ENCODE peak calls at places on chromosomes 3 and 15, in nine cellular contexts. H is IMR-90, E is Peyer's patch, G is SJSA1, A is breast epithelium, I is esophagus squamous epithelium, B is lower lobe of right lung, K is neural progenitor cell, Z is uterus. N is an unnamed sample.
A peak's percentile ranks its signal among the peaks of the same experiment; 100 is the strongest.

GRCh38 chr15:56919708-56920637 is 1.5 kb downstream of the TCF12 start:
- DNase-seq in H (peak; percentile 35), E (no peak), G (no peak), A (no peak), I (no peak), B (peak; percentile 47), K (peak; percentile 67), Z (peak; percentile 31), N (peak; percentile 17)

GRCh38 chr3:100040446-100040845 is 73.9 kb downstream of the FILIP1L start:
- DNase-seq in H (peak; percentile 68), E (no peak), G (no peak), A (no peak), I (no peak), B (no peak), K (no peak), Z (peak; percentile 34), N (no peak)

GRCh38 chr15:100340721-100341661 is 784 bp downstream of the ADAMTS17 start:
- DNase-seq in H (no peak), E (peak; percentile 64), G (no peak), A (no peak), I (no peak), B (no peak), K (peak; percentile 52), Z (no peak), N (peak; percentile 54)

GRCh38 chr15:61051570-61052031 is 177.5 kb downstream of the RORA start:
- DNase-seq in H (peak; percentile 78), E (no peak), G (peak; percentile 51), A (peak; percentile 34), I (no peak), B (no peak), K (peak; percentile 62), Z (peak; percentile 33), N (no peak)

GRCh38 chr3:129690406-129690805 is 83.9 kb upstream of the PLXND1 start:
- DNase-seq in H (peak; percentile 79), E (no peak), G (no peak), A (no peak), I (no peak), B (no peak), K (peak; percentile 82), Z (peak; percentile 35), N (peak; percentile 63)

GRCh38 chr3:141407043-141407442 is 38.7 kb downstream of the ZBTB38 start:
- DNase-seq in H (peak; percentile 100), E (no peak), G (no peak), A (peak; percentile 65), I (no peak), B (no peak), K (no peak), Z (peak; percentile 94), N (no peak)

GRCh38 chr3:58164199-58164879 is 46.4 kb downstream of the DNASE1L3 start:
- DNase-seq in H (peak; percentile 81), E (peak; percentile 48), G (peak; percentile 93), A (no peak), I (no peak), B (peak; percentile 82), K (no peak), Z (no peak), N (no peak)

GRCh38 chr15:23472678-23473077 is 25.6 kb upstream of the GOLGA6L2 start:
- DNase-seq in H (no peak), E (no peak), G (no peak), A (no peak), I (no peak), B (no peak), K (no peak), Z (no peak), N (no peak)

GRCh38 chr15:33278816-33279612 is 31.8 kb upstream of the RYR3 start:
- DNase-seq in H (peak; percentile 84), E (no peak), G (peak; percentile 75), A (no peak), I (no peak), B (no peak), K (no peak), Z (no peak), N (no peak)

GRCh38 chr15:27422997-27423396 is 452.0 kb downstream of the GABRG3 start:
- DNase-seq in H (no peak), E (no peak), G (no peak), A (no peak), I (no peak), B (no peak), K (no peak), Z (no peak), N (no peak)

GRCh38 chr3:12135029-12135634 is 23.6 kb downstream of the TIMP4 start:
- DNase-seq in H (peak; percentile 64), E (peak; percentile 85), G (no peak), A (peak; percentile 57), I (no peak), B (peak; percentile 84), K (peak; percentile 79), Z (peak; percentile 66), N (peak; percentile 51)

GRCh38 chr3:101010316-101010715 is 17.1 kb upstream of the ABI3BP start:
- DNase-seq in H (peak; percentile 60), E (no peak), G (no peak), A (no peak), I (no peak), B (no peak), K (no peak), Z (no peak), N (no peak)

GRCh38 chr15:70722266-70723123 is 40.9 kb downstream of the UACA start:
- DNase-seq in H (peak; percentile 74), E (no peak), G (no peak), A (no peak), I (no peak), B (no peak), K (peak; percentile 48), Z (no peak), N (peak; percentile 25)

GRCh38 chr3:48236531-48236930 is 4.4 kb upstream of the ZNF589 start:
- DNase-seq in H (no peak), E (no peak), G (no peak), A (no peak), I (no peak), B (no peak), K (no peak), Z (no peak), N (no peak)

GRCh38 chr3:177519588-177519987 is 322.3 kb upstream of the TBL1XR1 start:
- DNase-seq in H (no peak), E (no peak), G (no peak), A (no peak), I (no peak), B (no peak), K (no peak), Z (no peak), N (no peak)

DNA sequence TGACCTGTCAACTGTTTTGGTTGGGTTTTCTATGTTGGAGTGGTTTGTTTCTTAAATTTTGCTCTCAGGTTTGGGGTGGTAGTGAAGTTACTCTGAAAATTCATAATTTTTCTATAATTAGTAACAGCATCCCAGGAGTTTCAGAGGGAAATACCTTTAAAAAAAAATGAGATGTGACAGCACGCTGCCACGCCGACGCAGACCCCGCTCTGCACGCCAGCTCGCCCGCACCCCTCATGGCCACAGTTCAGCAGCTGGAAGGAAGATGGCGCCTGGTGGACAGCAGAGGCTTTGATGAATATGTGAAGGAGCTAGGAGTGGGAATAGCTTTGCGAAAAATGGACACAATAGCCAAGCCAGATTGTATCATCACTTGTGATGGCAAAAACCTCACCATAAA is 34.6 kb downstream of the AKAP13 start:
- DNase-seq in H (no peak), E (no peak), G (no peak), A (no peak), I (no peak), B (no peak), K (no peak), Z (no peak), N (no peak)
- H3K27ac ChIP-seq in H (no peak overlapping the region), E (no peak overlapping the region), G (peak overlapping the region; percentile 49), A (no peak overlapping the region), I (peak overlapping the region; percentile 68), B (no peak overlapping the region), K (no peak overlapping the region), Z (no peak overlapping the region), N (no peak overlapping the region)

GRCh38 chr15:42811435-42811834 is 74.5 kb upstream of the CDAN1 start:
- DNase-seq in H (no peak), E (no peak), G (no peak), A (no peak), I (no peak), B (no peak), K (no peak), Z (no peak), N (no peak)

GRCh38 chr15:42805266-42805665 is 68.3 kb upstream of the CDAN1 start:
- DNase-seq in H (no peak), E (no peak), G (no peak), A (no peak), I (no peak), B (no peak), K (no peak), Z (no peak), N (no peak)

GRCh38 chr15:42804739-42805138 is 67.8 kb upstream of the CDAN1 start:
- DNase-seq in H (peak; percentile 17), E (no peak), G (no peak), A (no peak), I (no peak), B (no peak), K (no peak), Z (no peak), N (no peak)

GRCh38 chr15:42803436-42803835 is 66.5 kb upstream of the CDAN1 start:
- DNase-seq in H (no peak), E (no peak), G (no peak), A (no peak), I (no peak), B (no peak), K (no peak), Z (no peak), N (no peak)

DNA sequence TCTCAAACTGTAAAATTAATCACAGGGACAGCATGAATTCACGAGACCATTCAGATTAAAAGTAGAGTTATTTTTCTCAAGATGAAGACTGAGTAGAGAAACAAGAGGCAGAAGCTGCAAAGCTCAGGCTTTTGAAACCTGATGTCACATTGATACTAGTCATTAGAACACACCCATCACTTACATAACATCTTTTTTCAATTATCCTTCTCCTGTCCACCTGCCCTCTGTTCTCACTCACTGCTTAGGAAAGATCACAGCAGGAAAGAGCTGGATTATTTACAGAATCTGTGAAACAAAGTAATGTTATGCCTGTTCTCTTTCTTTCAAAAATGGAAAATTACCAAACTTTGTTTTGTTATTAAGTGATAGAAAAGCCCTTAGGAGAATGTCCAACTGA is 72.0 kb upstream of the CDAN1 start:
- DNase-seq in H (no peak), E (no peak), G (no peak), A (no peak), I (no peak), B (no peak), K (no peak), Z (no peak), N (no peak)
- H3K36me3 ChIP-seq in H (peaks cover 1% of the 10 kb centered on the region), E (peaks cover 12% of the 10 kb centered on the region), G (peaks cover 6% of the 10 kb centered on the region), A (no peaks in the 10 kb centered on the region), I (no peaks in the 10 kb centered on the region), B (peaks cover 24% of the 10 kb centered on the region), K (no peaks in the 10 kb centered on the region), Z (no peaks in the 10 kb centered on the region), N (no peaks in the 10 kb centered on the region)

GRCh38 chr15:88142141-88142540 is 114.4 kb downstream of the NTRK3 start:
- DNase-seq in H (no peak), E (no peak), G (no peak), A (no peak), I (no peak), B (no peak), K (no peak), Z (no peak), N (no peak)
- H3K27me3 ChIP-seq in H (no peaks in the 10 kb centered on the region), E (no peaks in the 10 kb centered on the region), G (no peaks in the 10 kb centered on the region), A (no peaks in the 10 kb centered on the region), I (no peaks in the 10 kb centered on the region), B (no peaks in the 10 kb centered on the region), K (no peaks in the 10 kb centered on the region), Z (no peaks in the 10 kb centered on the region), N (no peaks in the 10 kb centered on the region)

DNA sequence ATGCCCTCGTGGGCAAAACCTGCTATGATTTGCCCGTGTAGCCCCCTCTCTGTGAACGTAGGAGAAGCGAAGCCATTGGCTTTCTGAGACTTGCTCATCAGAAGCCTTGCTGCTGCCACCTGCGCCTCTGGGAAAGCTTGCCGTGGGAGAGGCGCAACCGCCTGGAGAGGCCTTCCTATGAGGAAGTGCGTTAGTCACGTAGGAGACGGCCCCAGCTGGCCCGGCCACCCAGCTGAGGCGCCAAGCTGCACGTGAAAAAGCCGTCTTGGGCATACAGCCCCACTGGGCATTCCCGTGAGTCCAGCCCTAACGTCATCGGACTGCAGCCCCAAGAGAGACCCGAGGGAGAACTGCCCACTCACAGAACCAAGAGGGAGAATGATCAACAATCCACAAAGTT is 49.1 kb upstream of the TJP1 start:
- DNase-seq in H (no peak), E (no peak), G (no peak), A (no peak), I (no peak), B (no peak), K (no peak), Z (peak; percentile 87), N (no peak)
- H3K27ac ChIP-seq in H (no peak overlapping the region), E (peak overlapping the region; percentile 35), G (no peak overlapping the region), A (peak overlapping the region; percentile 3), I (peak overlapping the region; percentile 59), B (peak overlapping the region; percentile 57), K (no peak overlapping the region), Z (peak overlapping the region; percentile 78), N (no peak overlapping the region)

N was measured in CD4-positive, alpha-beta memory T cell.